ENCODE peak calls at places on chromosome 2, in seven cellular contexts. S is hypothalamus, L is fibroblast of lung, D is KG1, H is AG09309, E is DMS79 treated with DMSO at 0.1 percent for 48 hours, I is Peyer's patch. M is an unnamed sample.

GRCh38 chr2:240407090-240407489 is 28.4 kb upstream of the GPC1 start:
- DNase-seq in S (no peak), L (no peak), D (no peak), H (no peak), E (no peak), I (peak), M (no peak)

GRCh38 chr2:1990724-1991123 is 246.4 kb upstream of the PXDN start:
- DNase-seq in S (peak), L (peak), D (peak), H (no peak), E (peak), I (no peak), M (peak)

GRCh38 chr2:101517753-101518152 is 42.8 kb upstream of the RFX8 start:
- DNase-seq in S (no peak), L (peak), D (no peak), H (no peak), E (no peak), I (no peak), M (no peak)

GRCh38 chr2:149087751-149088150 is 49.3 kb downstream of the LYPD6B start:
- DNase-seq in S (no peak), L (no peak), D (no peak), H (no peak), E (no peak), I (no peak), M (no peak)

GRCh38 chr2:113770929-113771328 is 14.5 kb upstream of the SLC35F5 start:
- DNase-seq in S (no peak), L (no peak), D (no peak), H (no peak), E (no peak), I (no peak), M (no peak)

GRCh38 chr2:208280933-208281332 is 14.9 kb downstream of the PIKFYVE start:
- DNase-seq in S (no peak), L (peak), D (no peak), H (no peak), E (no peak), I (no peak), M (no peak)

GRCh38 chr2:100391735-100392515 is 25.5 kb downstream of the CHST10 start:
- DNase-seq in S (no peak), L (no peak), D (no peak), H (no peak), E (no peak), I (no peak), M (peak)

GRCh38 chr2:222982010-222982908 is 69.7 kb upstream of the KCNE4 start:
- DNase-seq in S (no peak), L (peak), D (peak), H (peak), E (peak), I (no peak), M (peak)

GRCh38 chr2:157233506-157233905 is 24.0 kb upstream of the GALNT5 start:
- DNase-seq in S (no peak), L (peak), D (no peak), H (no peak), E (no peak), I (no peak), M (no peak)